ENCODE peak calls at places on chromosomes 4 and X, in ten cellular contexts. One of them, this sample, is unnamed.

GRCh38 chr4:113445286-113445685 is 316.3 kb downstream of the CAMK2D start:
- DNase-seq in Calu3: no peak
- DNase-seq in uterus: peak
- DNase-seq in Right ventricle myocardium inferior: peak
- DNase-seq in activated T-cell treated with anti-CD3 and anti-CD28 coated beads, Interleukin-2, amount 50 U/mL, for 24 hours: no peak
- DNase-seq in COR-L47: no peak
- DNase-seq in fibroblast of the aortic adventitia: peak
- DNase-seq in lower lobe of right lung: no peak
- DNase-seq in neuronal stem cell: no peak
- DNase-seq in progenitor cell of endocrine pancreas: no peak
- DNase-seq in this sample: peak

GRCh38 chrX:130575831-130576404 is 174.1 kb downstream of the RBMX2 start:
- DNase-seq in COR-L47: peak
- DNase-seq in lower lobe of right lung: peak
- DNase-seq in activated T-cell treated with anti-CD3 and anti-CD28 coated beads, Interleukin-2, amount 50 U/mL, for 24 hours: peak
- DNase-seq in Calu3: peak
- DNase-seq in Right ventricle myocardium inferior: no peak
- DNase-seq in progenitor cell of endocrine pancreas: peak
- DNase-seq in uterus: peak
- DNase-seq in fibroblast of the aortic adventitia: peak
- DNase-seq in neuronal stem cell: peak
- DNase-seq in this sample: peak

GRCh38 chr4:141686929-141687328 is 50.5 kb downstream of the IL15 start:
- DNase-seq in activated T-cell treated with anti-CD3 and anti-CD28 coated beads, Interleukin-2, amount 50 U/mL, for 24 hours: no peak
- DNase-seq in Calu3: peak
- DNase-seq in COR-L47: peak
- DNase-seq in uterus: peak
- DNase-seq in Right ventricle myocardium inferior: no peak
- DNase-seq in neuronal stem cell: no peak
- DNase-seq in lower lobe of right lung: no peak
- DNase-seq in progenitor cell of endocrine pancreas: no peak
- DNase-seq in fibroblast of the aortic adventitia: peak
- DNase-seq in this sample: no peak

GRCh38 chr4:74638001-74638400 is 156.3 kb downstream of the BTC start:
- DNase-seq in fibroblast of the aortic adventitia: peak
- DNase-seq in progenitor cell of endocrine pancreas: no peak
- DNase-seq in Calu3: no peak
- DNase-seq in COR-L47: no peak
- DNase-seq in activated T-cell treated with anti-CD3 and anti-CD28 coated beads, Interleukin-2, amount 50 U/mL, for 24 hours: no peak
- DNase-seq in Right ventricle myocardium inferior: no peak
- DNase-seq in lower lobe of right lung: no peak
- DNase-seq in uterus: no peak
- DNase-seq in neuronal stem cell: no peak
- DNase-seq in this sample: peak

GRCh38 chrX:21723814-21724213 is 34.1 kb downstream of the SMPX start:
- DNase-seq in fibroblast of the aortic adventitia: no peak
- DNase-seq in activated T-cell treated with anti-CD3 and anti-CD28 coated beads, Interleukin-2, amount 50 U/mL, for 24 hours: no peak
- DNase-seq in lower lobe of right lung: no peak
- DNase-seq in Calu3: no peak
- DNase-seq in COR-L47: peak
- DNase-seq in neuronal stem cell: no peak
- DNase-seq in Right ventricle myocardium inferior: no peak
- DNase-seq in progenitor cell of endocrine pancreas: no peak
- DNase-seq in uterus: no peak
- DNase-seq in this sample: no peak

GRCh38 chr4:11480683-11481082 is 52.0 kb upstream of the HS3ST1 start:
- DNase-seq in COR-L47: no peak
- DNase-seq in activated T-cell treated with anti-CD3 and anti-CD28 coated beads, Interleukin-2, amount 50 U/mL, for 24 hours: no peak
- DNase-seq in uterus: no peak
- DNase-seq in fibroblast of the aortic adventitia: peak
- DNase-seq in lower lobe of right lung: peak
- DNase-seq in Calu3: no peak
- DNase-seq in progenitor cell of endocrine pancreas: no peak
- DNase-seq in neuronal stem cell: no peak
- DNase-seq in Right ventricle myocardium inferior: no peak
- DNase-seq in this sample: no peak

GRCh38 chr4:153750197-153750817 is 9.5 kb downstream of the RNF175 start:
- DNase-seq in activated T-cell treated with anti-CD3 and anti-CD28 coated beads, Interleukin-2, amount 50 U/mL, for 24 hours: peak
- DNase-seq in Right ventricle myocardium inferior: no peak
- DNase-seq in COR-L47: peak
- DNase-seq in neuronal stem cell: peak
- DNase-seq in Calu3: peak
- DNase-seq in lower lobe of right lung: no peak
- DNase-seq in uterus: no peak
- DNase-seq in fibroblast of the aortic adventitia: peak
- DNase-seq in progenitor cell of endocrine pancreas: peak
- DNase-seq in this sample: peak

GRCh38 chr4:127737295-127737694 is 7.1 kb downstream of the SLC25A31 start:
- DNase-seq in activated T-cell treated with anti-CD3 and anti-CD28 coated beads, Interleukin-2, amount 50 U/mL, for 24 hours: no peak
- DNase-seq in COR-L47: no peak
- DNase-seq in fibroblast of the aortic adventitia: no peak
- DNase-seq in neuronal stem cell: no peak
- DNase-seq in lower lobe of right lung: no peak
- DNase-seq in uterus: no peak
- DNase-seq in Right ventricle myocardium inferior: no peak
- DNase-seq in Calu3: no peak
- DNase-seq in progenitor cell of endocrine pancreas: no peak
- DNase-seq in this sample: no peak

GRCh38 chr4:966266-967112 is 6.9 kb downstream of the DGKQ start:
- DNase-seq in progenitor cell of endocrine pancreas: no peak
- DNase-seq in Calu3: no peak
- DNase-seq in activated T-cell treated with anti-CD3 and anti-CD28 coated beads, Interleukin-2, amount 50 U/mL, for 24 hours: no peak
- DNase-seq in Right ventricle myocardium inferior: peak
- DNase-seq in fibroblast of the aortic adventitia: no peak
- DNase-seq in lower lobe of right lung: no peak
- DNase-seq in COR-L47: no peak
- DNase-seq in neuronal stem cell: no peak
- DNase-seq in uterus: no peak
- DNase-seq in this sample: no peak

GRCh38 chrX:148363836-148364235 is 136.6 kb upstream of the AFF2 start:
- DNase-seq in uterus: no peak
- DNase-seq in activated T-cell treated with anti-CD3 and anti-CD28 coated beads, Interleukin-2, amount 50 U/mL, for 24 hours: no peak
- DNase-seq in progenitor cell of endocrine pancreas: no peak
- DNase-seq in Calu3: no peak
- DNase-seq in fibroblast of the aortic adventitia: no peak
- DNase-seq in lower lobe of right lung: no peak
- DNase-seq in neuronal stem cell: no peak
- DNase-seq in COR-L47: no peak
- DNase-seq in Right ventricle myocardium inferior: no peak
- DNase-seq in this sample: no peak

GRCh38 chrX:132676561-132677186 is 187.8 kb upstream of the MBNL3 start:
- DNase-seq in COR-L47: no peak
- DNase-seq in Right ventricle myocardium inferior: no peak
- DNase-seq in activated T-cell treated with anti-CD3 and anti-CD28 coated beads, Interleukin-2, amount 50 U/mL, for 24 hours: no peak
- DNase-seq in Calu3: peak
- DNase-seq in uterus: no peak
- DNase-seq in neuronal stem cell: no peak
- DNase-seq in lower lobe of right lung: no peak
- DNase-seq in fibroblast of the aortic adventitia: no peak
- DNase-seq in progenitor cell of endocrine pancreas: no peak
- DNase-seq in this sample: no peak

GRCh38 chr4:107453231-107453630 is 266.8 kb downstream of the PAPSS1 start:
- DNase-seq in COR-L47: no peak
- DNase-seq in progenitor cell of endocrine pancreas: no peak
- DNase-seq in Calu3: no peak
- DNase-seq in lower lobe of right lung: no peak
- DNase-seq in uterus: no peak
- DNase-seq in fibroblast of the aortic adventitia: peak
- DNase-seq in neuronal stem cell: no peak
- DNase-seq in activated T-cell treated with anti-CD3 and anti-CD28 coated beads, Interleukin-2, amount 50 U/mL, for 24 hours: no peak
- DNase-seq in Right ventricle myocardium inferior: no peak
- DNase-seq in this sample: no peak

GRCh38 chrX:43589735-43590515 is 66.2 kb upstream of the MAOA start:
- DNase-seq in COR-L47: no peak
- DNase-seq in activated T-cell treated with anti-CD3 and anti-CD28 coated beads, Interleukin-2, amount 50 U/mL, for 24 hours: no peak
- DNase-seq in Calu3: no peak
- DNase-seq in lower lobe of right lung: no peak
- DNase-seq in neuronal stem cell: no peak
- DNase-seq in Right ventricle myocardium inferior: no peak
- DNase-seq in fibroblast of the aortic adventitia: peak
- DNase-seq in progenitor cell of endocrine pancreas: no peak
- DNase-seq in uterus: no peak
- DNase-seq in this sample: peak

This sample was measured in HCEC 1CT.